ENCODE peak calls at places on chromosome 13, in seven cellular contexts. R is psoas muscle, N is thoracic aorta, H is endothelial cell of umbilical vein, W is pancreas, X is HL-60, L is OCI-LY7. I is an unnamed sample.

GRCh38 chr13:41059466-41059865 is 1.8 kb upstream of the WBP4 start:
- DNase-seq in R (no peak), N (no peak), H (peak), W (no peak), X (no peak), L (peak), I (no peak)

GRCh38 chr13:32203736-32204135 is 111.4 kb downstream of the ZAR1L start:
- DNase-seq in R (no peak), N (no peak), H (no peak), W (no peak), X (no peak), L (no peak), I (no peak)

GRCh38 chr13:50080158-50080855 is 65.1 kb downstream of the KCNRG start:
- DNase-seq in R (no peak), N (no peak), H (peak), W (no peak), X (peak), L (peak), I (no peak)

GRCh38 chr13:53073711-53074110 is 45.1 kb downstream of the OLFM4 start:
- DNase-seq in R (no peak), N (no peak), H (no peak), W (no peak), X (no peak), L (no peak), I (no peak)

GRCh38 chr13:33202644-33203169 is 82.8 kb downstream of the STARD13 start:
- DNase-seq in R (no peak), N (no peak), H (no peak), W (no peak), X (no peak), L (peak), I (no peak)

GRCh38 chr13:99688776-99689175 is 187.5 kb downstream of the TM9SF2 start:
- DNase-seq in R (no peak), N (no peak), H (no peak), W (no peak), X (no peak), L (no peak), I (no peak)

GRCh38 chr13:30038884-30039283 is 188.5 kb upstream of the UBL3 start:
- DNase-seq in R (no peak), N (no peak), H (no peak), W (no peak), X (no peak), L (no peak), I (no peak)

GRCh38 chr13:51849145-51850101 is 4.4 kb upstream of the TMEM272 start:
- DNase-seq in R (no peak), N (no peak), H (no peak), W (no peak), X (peak), L (peak), I (no peak)

GRCh38 chr13:30870049-30870884 is 35.8 kb upstream of the MEDAG start:
- DNase-seq in R (peak), N (peak), H (peak), W (no peak), X (no peak), L (peak), I (peak)

GRCh38 chr13:99113351-99113750 is 87.3 kb upstream of the UBAC2 start:
- DNase-seq in R (no peak), N (no peak), H (no peak), W (no peak), X (no peak), L (no peak), I (peak)

GRCh38 chr13:52615817-52616216 is 26.4 kb upstream of the HNRNPA1L2 start:
- DNase-seq in R (no peak), N (no peak), H (no peak), W (no peak), X (no peak), L (peak), I (no peak)

GRCh38 chr13:40350283-40350992 is 316.0 kb downstream of the FOXO1 start:
- DNase-seq in R (peak), N (no peak), H (no peak), W (no peak), X (no peak), L (no peak), I (no peak)

GRCh38 chr13:27379694-27380596 is 44.5 kb upstream of the GTF3A start:
- DNase-seq in R (peak), N (no peak), H (peak), W (peak), X (peak), L (peak), I (no peak)

GRCh38 chr13:80235559-80236296 is 105.2 kb downstream of the SPRY2 start:
- DNase-seq in R (no peak), N (no peak), H (peak), W (no peak), X (no peak), L (no peak), I (no peak)

GRCh38 chr13:79196366-79196765 is 209.7 kb downstream of the RBM26 start:
- DNase-seq in R (no peak), N (no peak), H (no peak), W (no peak), X (no peak), L (no peak), I (no peak)

GRCh38 chr13:113654175-113654560 is 3.8 kb downstream of the ATP4B start:
- DNase-seq in R (no peak), N (no peak), H (peak), W (no peak), X (no peak), L (no peak), I (peak)

GRCh38 chr13:30224732-30225131 is 82.6 kb downstream of the KATNAL1 start:
- DNase-seq in R (no peak), N (no peak), H (peak), W (no peak), X (no peak), L (no peak), I (no peak)

GRCh38 chr13:111914241-111915103 is 152.5 kb upstream of the SOX1 start:
- DNase-seq in R (no peak), N (no peak), H (no peak), W (no peak), X (no peak), L (no peak), I (peak)

GRCh38 chr13:105998233-105998550 is 537.3 kb downstream of the EFNB2 start:
- DNase-seq in R (no peak), N (no peak), H (no peak), W (no peak), X (no peak), L (no peak), I (no peak)

GRCh38 chr13:50127017-50127725 is 111.9 kb downstream of the KCNRG start:
- DNase-seq in R (peak), N (no peak), H (no peak), W (no peak), X (no peak), L (no peak), I (peak)

GRCh38 chr13:40653558-40654318 is 12.7 kb downstream of the FOXO1 start:
- DNase-seq in R (no peak), N (no peak), H (peak), W (no peak), X (no peak), L (peak), I (no peak)

GRCh38 chr13:73938375-73939070 is 195.7 kb downstream of the KLF12 start:
- DNase-seq in R (no peak), N (no peak), H (peak), W (no peak), X (no peak), L (no peak), I (no peak)

GRCh38 chr13:25286308-25286968 is 850 bp downstream of the MTMR6 start:
- DNase-seq in R (no peak), N (no peak), H (peak), W (no peak), X (peak), L (peak), I (no peak)

GRCh38 chr13:113652404-113653263 is 5.4 kb downstream of the ATP4B start:
- DNase-seq in R (no peak), N (no peak), H (no peak), W (no peak), X (no peak), L (no peak), I (peak)

GRCh38 chr13:78020861-78021260 is 102.2 kb upstream of the EDNRB start:
- DNase-seq in R (no peak), N (no peak), H (no peak), W (no peak), X (no peak), L (no peak), I (no peak)

GRCh38 chr13:73816702-73817101 is 317.5 kb downstream of the KLF12 start:
- DNase-seq in R (no peak), N (no peak), H (no peak), W (no peak), X (no peak), L (no peak), I (no peak)

GRCh38 chr13:30395192-30396158 is 26.8 kb upstream of the UBE2L5 start:
- DNase-seq in R (peak), N (peak), H (peak), W (peak), X (peak), L (peak), I (peak)

GRCh38 chr13:27461940-27462584 is 11.7 kb upstream of the MTIF3 start:
- DNase-seq in R (no peak), N (no peak), H (no peak), W (no peak), X (no peak), L (peak), I (no peak)

GRCh38 chr13:89486721-89487120 is 1815.5 kb downstream of the SLITRK5 start:
- DNase-seq in R (no peak), N (no peak), H (no peak), W (no peak), X (no peak), L (no peak), I (no peak)

GRCh38 chr13:94479559-94480095 is at the start of gene DCT:
- DNase-seq in R (no peak), N (no peak), H (no peak), W (no peak), X (no peak), L (no peak), I (no peak)

GRCh38 chr13:110869231-110869804 is 45.6 kb downstream of the ANKRD10 start:
- DNase-seq in R (peak), N (no peak), H (no peak), W (no peak), X (no peak), L (no peak), I (no peak)

GRCh38 chr13:77492982-77493381 is 42.5 kb upstream of the SCEL start:
- DNase-seq in R (no peak), N (no peak), H (peak), W (no peak), X (peak), L (peak), I (no peak)

GRCh38 chr13:34179481-34179880 is 361.5 kb downstream of the RFC3 start:
- DNase-seq in R (no peak), N (no peak), H (no peak), W (no peak), X (no peak), L (no peak), I (no peak)

GRCh38 chr13:35723061-35723461 is 246.6 kb upstream of the MAB21L1 start:
- DNase-seq in R (peak), N (no peak), H (no peak), W (no peak), X (no peak), L (no peak), I (no peak)

DNA sequence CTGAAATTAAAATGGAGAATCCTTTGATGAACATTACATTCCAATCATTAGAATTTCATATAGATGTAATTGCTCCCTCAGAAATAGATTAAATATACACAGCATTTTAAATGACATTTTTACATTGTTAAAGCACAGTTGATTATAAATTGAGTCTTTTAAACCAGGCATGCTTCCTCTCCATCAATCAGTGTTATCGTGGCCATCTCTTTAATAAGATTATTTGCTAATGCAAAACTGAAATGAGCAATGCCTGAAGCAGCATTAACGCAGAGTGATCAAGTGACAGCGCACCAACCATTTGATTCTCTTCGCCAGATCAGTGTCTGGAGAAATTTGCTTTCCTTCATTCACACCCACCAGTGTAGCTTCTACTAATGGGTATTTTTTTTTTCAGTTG is 259.8 kb downstream of the OXGR1 start:
- DNase-seq in R (no peak), N (no peak), H (no peak), W (no peak), X (no peak), L (no peak), I (no peak)
- H3K4me3 ChIP-seq in R (no peak), N (no peak), H (no peak), W (no peak), X (no peak), L (no peak), I (no peak)

GRCh38 chr13:38401276-38401675 is 51.6 kb downstream of the UFM1 start:
- DNase-seq in R (no peak), N (no peak), H (no peak), W (no peak), X (no peak), L (no peak), I (no peak)

GRCh38 chr13:38409771-38410170 is 60.1 kb downstream of the UFM1 start:
- DNase-seq in R (no peak), N (no peak), H (no peak), W (no peak), X (no peak), L (no peak), I (no peak)

GRCh38 chr13:38399540-38399939 is 49.9 kb downstream of the UFM1 start:
- DNase-seq in R (no peak), N (no peak), H (no peak), W (no peak), X (no peak), L (no peak), I (no peak)

DNA sequence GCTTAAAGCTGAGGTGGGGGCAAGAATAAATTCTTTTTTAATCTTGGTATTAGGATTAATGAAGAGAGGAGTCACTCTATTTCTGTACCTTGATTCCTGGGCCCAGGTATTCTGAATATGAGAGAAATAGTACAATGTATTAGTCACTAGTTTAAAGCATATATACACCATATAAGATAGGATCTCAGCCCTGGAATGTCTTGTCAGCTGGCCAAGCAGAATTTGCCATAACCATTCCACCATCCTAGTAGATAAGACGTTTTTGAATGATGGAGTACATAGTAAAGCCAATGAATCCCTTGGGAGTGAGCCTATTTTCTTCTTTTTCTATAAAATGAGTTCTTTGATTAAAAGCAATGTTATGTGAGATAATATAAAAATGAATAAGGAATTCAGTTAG is 55.6 kb downstream of the UFM1 start:
- DNase-seq in R (no peak), N (no peak), H (no peak), W (no peak), X (no peak), L (no peak), I (no peak)
- H3K27ac ChIP-seq in R (no peak), N (no peak), H (no peak), W (no peak), X (no peak), L (no peak), I (no peak)

GRCh38 chr13:43884221-43884620 is 4.5 kb downstream of the LACC1 start:
- DNase-seq in R (no peak), N (no peak), H (no peak), W (no peak), X (no peak), L (no peak), I (no peak)
- TF ChIP-seq CTCF in R (no peak), N (no peak), H (no peak), W (no peak), X (no peak), L (no peak), I (no peak)

DNA sequence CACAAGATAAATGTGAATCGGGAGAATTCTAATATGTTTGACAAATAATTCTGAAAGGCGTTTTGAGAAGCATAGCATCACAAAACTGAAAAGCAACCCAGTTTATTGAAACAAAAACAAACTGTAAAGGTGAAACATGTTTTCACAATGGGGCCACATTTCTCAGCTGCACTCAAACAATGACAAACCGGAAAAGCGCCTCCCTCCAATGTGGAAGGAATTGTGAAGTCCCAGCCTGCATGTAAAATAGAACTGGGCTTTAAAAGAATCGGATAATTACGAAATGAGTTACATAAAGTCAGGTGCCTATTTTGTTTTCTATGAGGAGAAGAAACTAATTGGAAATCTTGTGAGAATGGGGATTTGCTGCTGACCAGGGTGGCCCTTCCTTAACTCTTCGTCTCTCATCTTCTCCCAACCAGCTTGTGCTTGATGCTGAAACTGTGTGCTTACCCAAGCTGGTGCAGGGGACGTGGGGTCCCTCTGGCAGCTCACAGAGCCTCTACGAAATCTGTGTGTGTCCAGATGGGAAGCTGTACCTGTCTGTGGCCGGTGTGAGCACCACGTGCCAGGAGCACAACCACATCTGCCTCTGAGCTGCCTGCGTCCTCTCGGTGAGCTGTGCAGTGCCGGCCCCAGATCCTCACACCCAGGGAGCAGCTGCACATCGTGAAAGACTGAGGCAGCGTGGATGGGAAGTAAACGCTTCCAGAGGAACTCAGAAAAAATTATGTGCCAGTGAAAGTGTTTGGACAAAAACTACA is 109.4 kb downstream of the SACS start:
- DNase-seq in R (no peak), N (no peak), H (peak), W (no peak), X (no peak), L (no peak), I (no peak)
- H3K4me3 ChIP-seq in R (no peak), N (no peak), H (no peak), W (no peak), X (no peak), L (no peak), I (no peak)

GRCh38 chr13:84670245-84670644 is 788.0 kb upstream of the SLITRK1 start:
- DNase-seq in R (no peak), N (no peak), H (no peak), W (no peak), X (no peak), L (no peak), I (no peak)

GRCh38 chr13:84672616-84673015 is 790.3 kb upstream of the SLITRK1 start:
- DNase-seq in R (no peak), N (no peak), H (no peak), W (no peak), X (no peak), L (no peak), I (no peak)

DNA sequence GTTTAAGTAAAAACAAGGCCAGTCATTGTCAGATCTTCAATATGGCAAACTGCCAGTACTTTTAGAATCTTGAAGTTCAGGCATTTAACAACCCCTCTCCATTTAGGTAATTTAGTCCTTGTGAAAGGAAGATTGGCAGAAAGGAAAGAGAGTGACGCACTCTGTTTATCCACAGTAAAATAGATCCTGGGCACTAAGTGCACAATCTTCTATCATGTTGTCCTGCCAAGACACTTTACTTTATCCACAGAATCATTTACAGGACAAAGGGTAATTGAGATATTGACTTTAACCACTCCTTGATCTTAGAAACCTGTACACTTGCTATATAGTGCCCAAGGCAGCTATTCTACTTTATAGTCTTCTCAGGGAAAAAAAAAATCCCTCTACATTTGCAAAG is 786.4 kb upstream of the SLITRK1 start:
- DNase-seq in R (no peak), N (no peak), H (no peak), W (no peak), X (no peak), L (no peak), I (no peak)
- H3K27ac ChIP-seq in R (no peak), N (no peak), H (no peak), W (no peak), X (no peak), L (no peak), I (no peak)